ENCODE peak calls at places on chromosomes 11 and 22, in seven cellular contexts. One of them, this sample, is unnamed.

GRCh38 chr11:96388891-96389603 is 665 bp downstream of the CCDC82 start:
- DNase-seq in naive thymus-derived CD8-positive, alpha-beta T cell: no peak
- DNase-seq in effector memory CD8-positive, alpha-beta T cell: no peak
- DNase-seq in T1000: no peak
- DNase-seq in fibroblast of mammary gland: peak; percentile 32
- DNase-seq in stimulated activated CD4-positive, alpha-beta T cell treated with anti-CD3 and anti-CD28 coated beads, Interleukin-2, amount 100 ng/mL, for 24 hours: no peak
- DNase-seq in hypothalamus: no peak
- DNase-seq in this sample: no peak

GRCh38 chr11:128240546-128240945 is 346.8 kb downstream of the ETS1 start:
- DNase-seq in T1000: no peak
- DNase-seq in naive thymus-derived CD8-positive, alpha-beta T cell: no peak
- DNase-seq in stimulated activated CD4-positive, alpha-beta T cell treated with anti-CD3 and anti-CD28 coated beads, Interleukin-2, amount 100 ng/mL, for 24 hours: no peak
- DNase-seq in fibroblast of mammary gland: peak; percentile 75
- DNase-seq in effector memory CD8-positive, alpha-beta T cell: no peak
- DNase-seq in hypothalamus: no peak
- DNase-seq in this sample: no peak

GRCh38 chr11:35344990-35345655 is 74.2 kb downstream of the SLC1A2 start:
- DNase-seq in fibroblast of mammary gland: no peak
- DNase-seq in naive thymus-derived CD8-positive, alpha-beta T cell: no peak
- DNase-seq in effector memory CD8-positive, alpha-beta T cell: no peak
- DNase-seq in hypothalamus: no peak
- DNase-seq in stimulated activated CD4-positive, alpha-beta T cell treated with anti-CD3 and anti-CD28 coated beads, Interleukin-2, amount 100 ng/mL, for 24 hours: no peak
- DNase-seq in T1000: no peak
- DNase-seq in this sample: no peak

GRCh38 chr22:26658671-26659478 is 1.5 kb downstream of the MIAT start:
- DNase-seq in stimulated activated CD4-positive, alpha-beta T cell treated with anti-CD3 and anti-CD28 coated beads, Interleukin-2, amount 100 ng/mL, for 24 hours: peak; percentile 84
- DNase-seq in naive thymus-derived CD8-positive, alpha-beta T cell: no peak
- DNase-seq in hypothalamus: no peak
- DNase-seq in effector memory CD8-positive, alpha-beta T cell: peak; percentile 54
- DNase-seq in T1000: peak; percentile 67
- DNase-seq in fibroblast of mammary gland: peak; percentile 96
- DNase-seq in this sample: peak; percentile 25

GRCh38 chr22:40054486-40054885 is 59.7 kb downstream of the FAM83F start:
- DNase-seq in naive thymus-derived CD8-positive, alpha-beta T cell: no peak
- DNase-seq in hypothalamus: no peak
- DNase-seq in fibroblast of mammary gland: no peak
- DNase-seq in effector memory CD8-positive, alpha-beta T cell: no peak
- DNase-seq in stimulated activated CD4-positive, alpha-beta T cell treated with anti-CD3 and anti-CD28 coated beads, Interleukin-2, amount 100 ng/mL, for 24 hours: no peak
- DNase-seq in T1000: no peak
- DNase-seq in this sample: no peak

GRCh38 chr22:32487021-32487420 is 12.4 kb downstream of the FBXO7 start:
- DNase-seq in naive thymus-derived CD8-positive, alpha-beta T cell: no peak
- DNase-seq in hypothalamus: no peak
- DNase-seq in effector memory CD8-positive, alpha-beta T cell: no peak
- DNase-seq in fibroblast of mammary gland: no peak
- DNase-seq in stimulated activated CD4-positive, alpha-beta T cell treated with anti-CD3 and anti-CD28 coated beads, Interleukin-2, amount 100 ng/mL, for 24 hours: no peak
- DNase-seq in T1000: no peak
- DNase-seq in this sample: no peak

GRCh38 chr11:94145431-94145830 is 16.8 kb downstream of the PANX1 start:
- DNase-seq in hypothalamus: no peak
- DNase-seq in stimulated activated CD4-positive, alpha-beta T cell treated with anti-CD3 and anti-CD28 coated beads, Interleukin-2, amount 100 ng/mL, for 24 hours: no peak
- DNase-seq in T1000: no peak
- DNase-seq in naive thymus-derived CD8-positive, alpha-beta T cell: no peak
- DNase-seq in effector memory CD8-positive, alpha-beta T cell: no peak
- DNase-seq in fibroblast of mammary gland: no peak
- DNase-seq in this sample: no peak

GRCh38 chr11:12564012-12564411 is 110.2 kb upstream of the TEAD1 start:
- DNase-seq in T1000: no peak
- DNase-seq in stimulated activated CD4-positive, alpha-beta T cell treated with anti-CD3 and anti-CD28 coated beads, Interleukin-2, amount 100 ng/mL, for 24 hours: no peak
- DNase-seq in effector memory CD8-positive, alpha-beta T cell: no peak
- DNase-seq in hypothalamus: no peak
- DNase-seq in naive thymus-derived CD8-positive, alpha-beta T cell: no peak
- DNase-seq in fibroblast of mammary gland: no peak
- DNase-seq in this sample: no peak

GRCh38 chr11:94751806-94752205 is 16.4 kb upstream of the AMOTL1 start:
- DNase-seq in stimulated activated CD4-positive, alpha-beta T cell treated with anti-CD3 and anti-CD28 coated beads, Interleukin-2, amount 100 ng/mL, for 24 hours: no peak
- DNase-seq in naive thymus-derived CD8-positive, alpha-beta T cell: no peak
- DNase-seq in hypothalamus: no peak
- DNase-seq in effector memory CD8-positive, alpha-beta T cell: no peak
- DNase-seq in T1000: no peak
- DNase-seq in fibroblast of mammary gland: no peak
- DNase-seq in this sample: no peak

GRCh38 chr11:23976776-23977380 is 520.0 kb upstream of the LUZP2 start:
- DNase-seq in naive thymus-derived CD8-positive, alpha-beta T cell: no peak
- DNase-seq in effector memory CD8-positive, alpha-beta T cell: no peak
- DNase-seq in hypothalamus: no peak
- DNase-seq in stimulated activated CD4-positive, alpha-beta T cell treated with anti-CD3 and anti-CD28 coated beads, Interleukin-2, amount 100 ng/mL, for 24 hours: no peak
- DNase-seq in fibroblast of mammary gland: peak; percentile 73
- DNase-seq in T1000: no peak
- DNase-seq in this sample: no peak

GRCh38 chr22:45319319-45319675 is 9.6 kb downstream of the FAM118A start:
- DNase-seq in stimulated activated CD4-positive, alpha-beta T cell treated with anti-CD3 and anti-CD28 coated beads, Interleukin-2, amount 100 ng/mL, for 24 hours: no peak
- DNase-seq in effector memory CD8-positive, alpha-beta T cell: peak; percentile 50
- DNase-seq in hypothalamus: no peak
- DNase-seq in naive thymus-derived CD8-positive, alpha-beta T cell: peak; percentile 37
- DNase-seq in fibroblast of mammary gland: peak; percentile 62
- DNase-seq in T1000: no peak
- DNase-seq in this sample: peak; percentile 62

GRCh38 chr11:14362613-14363012 is 3.6 kb upstream of the RRAS2 start:
- DNase-seq in naive thymus-derived CD8-positive, alpha-beta T cell: no peak
- DNase-seq in fibroblast of mammary gland: no peak
- DNase-seq in hypothalamus: no peak
- DNase-seq in T1000: no peak
- DNase-seq in stimulated activated CD4-positive, alpha-beta T cell treated with anti-CD3 and anti-CD28 coated beads, Interleukin-2, amount 100 ng/mL, for 24 hours: no peak
- DNase-seq in effector memory CD8-positive, alpha-beta T cell: no peak
- DNase-seq in this sample: no peak

GRCh38 chr11:19276859-19277808 is 36.4 kb upstream of the E2F8 start:
- DNase-seq in hypothalamus: no peak
- DNase-seq in effector memory CD8-positive, alpha-beta T cell: no peak
- DNase-seq in fibroblast of mammary gland: peak; percentile 27
- DNase-seq in T1000: no peak
- DNase-seq in stimulated activated CD4-positive, alpha-beta T cell treated with anti-CD3 and anti-CD28 coated beads, Interleukin-2, amount 100 ng/mL, for 24 hours: no peak
- DNase-seq in naive thymus-derived CD8-positive, alpha-beta T cell: no peak
- DNase-seq in this sample: no peak

GRCh38 chr22:22593964-22594656 is 35.0 kb upstream of the PRAME start:
- DNase-seq in hypothalamus: no peak
- DNase-seq in naive thymus-derived CD8-positive, alpha-beta T cell: peak; percentile 50
- DNase-seq in T1000: no peak
- DNase-seq in effector memory CD8-positive, alpha-beta T cell: peak; percentile 58
- DNase-seq in fibroblast of mammary gland: peak; percentile 62
- DNase-seq in stimulated activated CD4-positive, alpha-beta T cell treated with anti-CD3 and anti-CD28 coated beads, Interleukin-2, amount 100 ng/mL, for 24 hours: peak; percentile 72
- DNase-seq in this sample: peak; percentile 24

GRCh38 chr11:17931595-17931994 is 81.3 kb downstream of the SERGEF start:
- DNase-seq in hypothalamus: no peak
- DNase-seq in fibroblast of mammary gland: peak; percentile 17
- DNase-seq in T1000: no peak
- DNase-seq in stimulated activated CD4-positive, alpha-beta T cell treated with anti-CD3 and anti-CD28 coated beads, Interleukin-2, amount 100 ng/mL, for 24 hours: no peak
- DNase-seq in naive thymus-derived CD8-positive, alpha-beta T cell: no peak
- DNase-seq in effector memory CD8-positive, alpha-beta T cell: no peak
- DNase-seq in this sample: no peak

GRCh38 chr11:12448131-12448939 is 71.0 kb downstream of the PARVA start:
- DNase-seq in naive thymus-derived CD8-positive, alpha-beta T cell: no peak
- DNase-seq in hypothalamus: no peak
- DNase-seq in stimulated activated CD4-positive, alpha-beta T cell treated with anti-CD3 and anti-CD28 coated beads, Interleukin-2, amount 100 ng/mL, for 24 hours: no peak
- DNase-seq in T1000: no peak
- DNase-seq in fibroblast of mammary gland: peak; percentile 13
- DNase-seq in effector memory CD8-positive, alpha-beta T cell: no peak
- DNase-seq in this sample: no peak

GRCh38 chr11:13931356-13931755 is 31.2 kb upstream of the SPON1 start:
- DNase-seq in fibroblast of mammary gland: no peak
- DNase-seq in T1000: no peak
- DNase-seq in hypothalamus: no peak
- DNase-seq in naive thymus-derived CD8-positive, alpha-beta T cell: no peak
- DNase-seq in stimulated activated CD4-positive, alpha-beta T cell treated with anti-CD3 and anti-CD28 coated beads, Interleukin-2, amount 100 ng/mL, for 24 hours: no peak
- DNase-seq in effector memory CD8-positive, alpha-beta T cell: no peak
- DNase-seq in this sample: no peak

GRCh38 chr22:50027639-50028537 is 15.3 kb upstream of the IL17REL start:
- DNase-seq in stimulated activated CD4-positive, alpha-beta T cell treated with anti-CD3 and anti-CD28 coated beads, Interleukin-2, amount 100 ng/mL, for 24 hours: peak; percentile 61
- DNase-seq in T1000: no peak
- DNase-seq in naive thymus-derived CD8-positive, alpha-beta T cell: no peak
- DNase-seq in effector memory CD8-positive, alpha-beta T cell: peak; percentile 47
- DNase-seq in hypothalamus: no peak
- DNase-seq in fibroblast of mammary gland: no peak
- DNase-seq in this sample: no peak

GRCh38 chr11:46675288-46675851 is 25.0 kb downstream of the ARHGAP1 start:
- DNase-seq in T1000: no peak
- DNase-seq in fibroblast of mammary gland: peak; percentile 72
- DNase-seq in stimulated activated CD4-positive, alpha-beta T cell treated with anti-CD3 and anti-CD28 coated beads, Interleukin-2, amount 100 ng/mL, for 24 hours: no peak
- DNase-seq in effector memory CD8-positive, alpha-beta T cell: no peak
- DNase-seq in hypothalamus: no peak
- DNase-seq in naive thymus-derived CD8-positive, alpha-beta T cell: no peak
- DNase-seq in this sample: no peak